ENCODE peak calls at places on chromosomes 12 and 14, in five cellular contexts. J, D, P, S and K are unnamed samples.

GRCh38 chr14:69375182-69375581 is 22.9 kb downstream of the ERH start:
- DNase-seq in D (no peak), J (no peak), P (no peak), S (no peak), K (no peak)

GRCh38 chr12:12934556-12934955 is 17.4 kb downstream of the GPRC5D start:
- DNase-seq in P (no peak), S (no peak), D (no peak), J (no peak), K (no peak)

GRCh38 chr12:27828196-27828595 is 48.2 kb upstream of the MANSC4 start:
- DNase-seq in J (no peak), D (no peak), S (no peak), P (no peak), K (no peak)

GRCh38 chr14:85142982-85143381 is 387.0 kb upstream of the FLRT2 start:
- DNase-seq in D (no peak), S (no peak), J (no peak), P (no peak), K (no peak)

GRCh38 chr12:67996347-67996746 is 7.1 kb downstream of the IFNG-AS1 start:
- DNase-seq in J (no peak), P (no peak), D (no peak), S (no peak), K (no peak)

GRCh38 chr12:113582521-113583218 is 111.0 kb upstream of the LHX5 start:
- DNase-seq in D (no peak), J (no peak), S (no peak), P (no peak), K (no peak)

GRCh38 chr12:51837286-51837685 is 11.2 kb downstream of the FIGNL2 start:
- DNase-seq in D (no peak), J (no peak), S (no peak), P (no peak), K (no peak)

GRCh38 chr12:64528616-64529015 is 76.7 kb downstream of the TBK1 start:
- DNase-seq in D (no peak), J (no peak), P (no peak), S (no peak), K (no peak)

DNA sequence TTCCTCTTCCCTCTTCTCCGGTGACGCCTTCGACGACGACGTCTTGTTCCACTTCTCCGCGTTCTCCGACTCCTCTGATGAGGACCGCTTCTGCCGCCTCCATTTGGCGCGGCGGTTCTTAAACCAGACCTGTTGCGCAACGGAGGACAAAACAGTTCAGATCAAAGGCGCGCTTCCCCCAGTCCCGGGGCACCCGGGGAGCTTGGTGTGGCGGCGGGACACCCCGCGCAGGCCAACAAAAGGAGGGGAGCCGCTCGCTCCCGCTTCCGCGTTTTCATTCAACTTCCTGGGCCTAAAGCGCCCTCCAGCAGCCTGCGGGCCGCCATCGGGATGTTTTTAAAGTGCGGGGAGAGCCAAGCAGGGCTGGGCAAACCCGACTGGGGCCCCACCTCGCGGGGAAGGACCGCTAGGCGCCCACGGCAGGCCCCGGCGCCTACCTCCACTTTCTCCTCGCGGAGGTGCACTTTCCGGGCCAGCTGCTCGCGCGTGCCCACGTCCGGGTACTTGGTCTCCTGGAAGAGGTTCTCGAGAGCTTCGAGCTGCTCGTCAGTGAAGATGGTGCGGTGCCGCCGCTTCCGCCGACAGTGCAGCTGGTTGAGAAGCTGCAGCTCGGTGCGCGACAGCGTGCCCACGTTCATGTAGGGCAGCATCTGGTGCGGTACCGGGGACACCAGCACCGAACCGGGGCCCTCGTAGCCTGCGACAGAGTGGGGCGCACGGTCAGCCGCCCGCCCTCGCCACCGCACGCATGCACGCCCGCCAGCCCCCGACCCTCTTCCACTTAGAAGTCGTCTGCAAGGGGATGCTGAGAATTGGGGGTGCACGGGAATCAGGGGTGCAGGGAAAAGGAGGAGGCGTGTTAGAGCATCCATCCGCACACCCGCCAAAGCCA is 1.1 kb downstream of the GSC start:
- DNase-seq in S (no peak), P (no peak), D (no peak), J (no peak), K (no peak)
- TF ChIP-seq CTCF in S (no peak), P (no peak), D (no peak), J (no peak), K (no peak)

GRCh38 chr12:8949525-8950286 is at the start of gene M6PR:
- DNase-seq in S (peak), P (peak), J (peak), D (peak), K (peak)
- TF ChIP-seq CTCF in S (peak), P (peak), J (no peak), D (peak), K (peak)

GRCh38 chr12:6703631-6704030 is 3.0 kb upstream of the PIANP start:
- DNase-seq in P (no peak), S (no peak), D (no peak), J (no peak), K (no peak)
- TF ChIP-seq CTCF in P (no peak), S (peak), D (no peak), J (no peak), K (no peak)

GRCh38 chr14:106681161-106681955 is 1155.0 kb downstream of the TMEM121 start:
- DNase-seq in P (no peak), S (no peak), D (no peak), J (no peak), K (no peak)
- TF ChIP-seq CTCF in P (no peak), S (no peak), D (no peak), J (no peak), K (no peak)